ENCODE peak calls at places on chromosomes 12 and 14, in eight cellular contexts. One of them, this sample, is unnamed.

GRCh38 chr12:91984571-91984970 is 161.1 kb downstream of the BTG1 start:
- DNase-seq in H1: no peak
- DNase-seq in SK-N-SH: no peak
- DNase-seq in HepG2: no peak
- DNase-seq in GM12878: no peak
- DNase-seq in HCT116: no peak
- DNase-seq in endothelial cell of umbilical vein: peak; percentile 27
- DNase-seq in K562: no peak
- DNase-seq in this sample: no peak

GRCh38 chr14:73833530-73834257 is 17.9 kb upstream of the PTGR2 start:
- DNase-seq in H1: no peak
- DNase-seq in SK-N-SH: no peak
- DNase-seq in HepG2: peak; percentile 60
- DNase-seq in K562: no peak
- DNase-seq in endothelial cell of umbilical vein: no peak
- DNase-seq in HCT116: no peak
- DNase-seq in GM12878: no peak
- DNase-seq in this sample: peak; percentile 74

GRCh38 chr14:88245321-88245720 is 77.7 kb downstream of the KCNK10 start:
- DNase-seq in K562: no peak
- DNase-seq in H1: no peak
- DNase-seq in endothelial cell of umbilical vein: no peak
- DNase-seq in GM12878: no peak
- DNase-seq in SK-N-SH: peak; percentile 17
- DNase-seq in HCT116: no peak
- DNase-seq in HepG2: no peak
- DNase-seq in this sample: peak; percentile 25

GRCh38 chr12:116594325-116595038 is 35.3 kb downstream of the MAP1LC3B2 start:
- DNase-seq in endothelial cell of umbilical vein: no peak
- DNase-seq in GM12878: no peak
- DNase-seq in SK-N-SH: no peak
- DNase-seq in H1: no peak
- DNase-seq in K562: no peak
- DNase-seq in HCT116: no peak
- DNase-seq in HepG2: no peak
- DNase-seq in this sample: no peak

GRCh38 chr12:32049956-32050355 is 56.7 kb upstream of the BICD1 start:
- DNase-seq in GM12878: no peak
- DNase-seq in HCT116: no peak
- DNase-seq in endothelial cell of umbilical vein: no peak
- DNase-seq in K562: no peak
- DNase-seq in SK-N-SH: no peak
- DNase-seq in HepG2: no peak
- DNase-seq in H1: no peak
- DNase-seq in this sample: no peak

GRCh38 chr14:87935081-87935828 is 57.7 kb downstream of the GALC start:
- DNase-seq in GM12878: no peak
- DNase-seq in HCT116: no peak
- DNase-seq in endothelial cell of umbilical vein: no peak
- DNase-seq in SK-N-SH: no peak
- DNase-seq in HepG2: no peak
- DNase-seq in H1: no peak
- DNase-seq in K562: no peak
- DNase-seq in this sample: no peak

GRCh38 chr14:30621354-30621953 is 665 bp upstream of the SCFD1 start:
- DNase-seq in HepG2: peak; percentile 36
- DNase-seq in endothelial cell of umbilical vein: no peak
- DNase-seq in HCT116: no peak
- DNase-seq in K562: no peak
- DNase-seq in SK-N-SH: peak; percentile 17
- DNase-seq in GM12878: no peak
- DNase-seq in H1: peak; percentile 54
- DNase-seq in this sample: peak; percentile 56

GRCh38 chr12:5078423-5078822 is 34.7 kb downstream of the KCNA5 start:
- DNase-seq in GM12878: no peak
- DNase-seq in SK-N-SH: peak; percentile 55
- DNase-seq in K562: no peak
- DNase-seq in endothelial cell of umbilical vein: no peak
- DNase-seq in HepG2: no peak
- DNase-seq in H1: no peak
- DNase-seq in HCT116: no peak
- DNase-seq in this sample: no peak

GRCh38 chr12:31752450-31752849 is 23.6 kb upstream of the AMN1 start:
- DNase-seq in HCT116: no peak
- DNase-seq in SK-N-SH: peak; percentile 15
- DNase-seq in H1: no peak
- DNase-seq in K562: no peak
- DNase-seq in GM12878: no peak
- DNase-seq in endothelial cell of umbilical vein: no peak
- DNase-seq in HepG2: no peak
- DNase-seq in this sample: peak; percentile 12

GRCh38 chr12:13194462-13195110 is 1.9 kb upstream of the EMP1 start:
- DNase-seq in endothelial cell of umbilical vein: no peak
- DNase-seq in GM12878: no peak
- DNase-seq in SK-N-SH: peak; percentile 52
- DNase-seq in H1: no peak
- DNase-seq in HepG2: no peak
- DNase-seq in K562: no peak
- DNase-seq in HCT116: no peak
- DNase-seq in this sample: no peak

GRCh38 chr14:65237956-65238355 is 135.6 kb upstream of the MAX start:
- DNase-seq in GM12878: no peak
- DNase-seq in H1: no peak
- DNase-seq in HepG2: peak; percentile 84
- DNase-seq in SK-N-SH: no peak
- DNase-seq in HCT116: no peak
- DNase-seq in endothelial cell of umbilical vein: no peak
- DNase-seq in K562: peak; percentile 21
- DNase-seq in this sample: peak; percentile 23

GRCh38 chr14:87043667-87044200 is 949.2 kb downstream of the GALC start:
- DNase-seq in GM12878: no peak
- DNase-seq in H1: no peak
- DNase-seq in HCT116: no peak
- DNase-seq in SK-N-SH: no peak
- DNase-seq in K562: no peak
- DNase-seq in endothelial cell of umbilical vein: no peak
- DNase-seq in HepG2: no peak
- DNase-seq in this sample: no peak

GRCh38 chr12:105706321-105706972 is 376.0 kb downstream of the C12orf75 start:
- DNase-seq in HepG2: no peak
- DNase-seq in HCT116: no peak
- DNase-seq in endothelial cell of umbilical vein: peak; percentile 64
- DNase-seq in K562: no peak
- DNase-seq in H1: no peak
- DNase-seq in SK-N-SH: no peak
- DNase-seq in GM12878: no peak
- DNase-seq in this sample: peak; percentile 13

GRCh38 chr12:85642810-85643209 is 193.4 kb downstream of the RASSF9 start:
- DNase-seq in K562: no peak
- DNase-seq in H1: no peak
- DNase-seq in HepG2: peak; percentile 75
- DNase-seq in SK-N-SH: no peak
- DNase-seq in GM12878: no peak
- DNase-seq in endothelial cell of umbilical vein: no peak
- DNase-seq in HCT116: no peak
- DNase-seq in this sample: peak; percentile 58

GRCh38 chr12:56629459-56630179 is 507 bp downstream of the BAZ2A start:
- DNase-seq in GM12878: no peak
- DNase-seq in K562: peak; percentile 64
- DNase-seq in H1: peak; percentile 52
- DNase-seq in SK-N-SH: peak; percentile 67
- DNase-seq in HCT116: no peak
- DNase-seq in endothelial cell of umbilical vein: peak; percentile 21
- DNase-seq in HepG2: no peak
- DNase-seq in this sample: peak; percentile 34

GRCh38 chr12:30015661-30016060 is 231.9 kb upstream of the TMTC1 start:
- DNase-seq in HepG2: no peak
- DNase-seq in H1: no peak
- DNase-seq in GM12878: no peak
- DNase-seq in HCT116: no peak
- DNase-seq in K562: no peak
- DNase-seq in SK-N-SH: no peak
- DNase-seq in endothelial cell of umbilical vein: peak; percentile 17
- DNase-seq in this sample: no peak

GRCh38 chr12:83015390-83016225 is 328.9 kb downstream of the TMTC2 start:
- DNase-seq in GM12878: no peak
- DNase-seq in SK-N-SH: no peak
- DNase-seq in HCT116: peak; percentile 23
- DNase-seq in endothelial cell of umbilical vein: peak; percentile 77
- DNase-seq in H1: no peak
- DNase-seq in K562: no peak
- DNase-seq in HepG2: no peak
- DNase-seq in this sample: no peak

GRCh38 chr14:50804181-50804721 is 26.7 kb downstream of the NIN start:
- DNase-seq in K562: no peak
- DNase-seq in endothelial cell of umbilical vein: peak; percentile 78
- DNase-seq in HepG2: no peak
- DNase-seq in SK-N-SH: no peak
- DNase-seq in GM12878: no peak
- DNase-seq in HCT116: no peak
- DNase-seq in H1: no peak
- DNase-seq in this sample: no peak

GRCh38 chr12:50102186-50102585 is 1.6 kb upstream of the GPD1 start:
- DNase-seq in K562: no peak
- DNase-seq in HepG2: no peak
- DNase-seq in endothelial cell of umbilical vein: no peak
- DNase-seq in HCT116: no peak
- DNase-seq in GM12878: no peak
- DNase-seq in SK-N-SH: no peak
- DNase-seq in H1: no peak
- DNase-seq in this sample: no peak

GRCh38 chr12:50104614-50105366 is 982 bp downstream of the GPD1 start:
- DNase-seq in endothelial cell of umbilical vein: no peak
- DNase-seq in SK-N-SH: no peak
- DNase-seq in GM12878: no peak
- DNase-seq in K562: no peak
- DNase-seq in HCT116: no peak
- DNase-seq in H1: no peak
- DNase-seq in HepG2: peak; percentile 41
- DNase-seq in this sample: no peak

GRCh38 chr12:50103767-50104321 is at the start of gene GPD1:
- DNase-seq in HCT116: peak; percentile 16
- DNase-seq in GM12878: no peak
- DNase-seq in HepG2: peak; percentile 67
- DNase-seq in H1: peak; percentile 67
- DNase-seq in SK-N-SH: peak; percentile 74
- DNase-seq in endothelial cell of umbilical vein: no peak
- DNase-seq in K562: peak; percentile 83
- DNase-seq in this sample: peak; percentile 73

GRCh38 chr12:50102648-50103309 is 1.0 kb upstream of the GPD1 start:
- DNase-seq in endothelial cell of umbilical vein: no peak
- DNase-seq in HCT116: no peak
- DNase-seq in HepG2: no peak
- DNase-seq in H1: no peak
- DNase-seq in K562: no peak
- DNase-seq in GM12878: no peak
- DNase-seq in SK-N-SH: no peak
- DNase-seq in this sample: peak; percentile 30

GRCh38 chr12:50103351-50103750 is 457 bp upstream of the GPD1 start:
- DNase-seq in H1: no peak
- DNase-seq in endothelial cell of umbilical vein: no peak
- DNase-seq in K562: no peak
- DNase-seq in HepG2: no peak
- DNase-seq in HCT116: no peak
- DNase-seq in GM12878: no peak
- DNase-seq in SK-N-SH: no peak
- DNase-seq in this sample: no peak
- H3K4me2 ChIP-seq in H1: no peak overlapping the region
- H3K4me2 ChIP-seq in endothelial cell of umbilical vein: no peak overlapping the region
- H3K4me2 ChIP-seq in K562: peak overlapping the region; percentile 57
- H3K4me2 ChIP-seq in HepG2: peak overlapping the region; percentile 96
- H3K4me2 ChIP-seq in HCT116: peak overlapping the region; percentile 60
- H3K4me2 ChIP-seq in GM12878: no peak overlapping the region
- H3K4me2 ChIP-seq in SK-N-SH: no peak overlapping the region
- H3K4me2 ChIP-seq in this sample: no peak overlapping the region

GRCh38 chr14:22542360-22542759 is 46.7 kb downstream of the DAD1 start:
- DNase-seq in K562: no peak
- DNase-seq in HCT116: no peak
- DNase-seq in SK-N-SH: no peak
- DNase-seq in H1: no peak
- DNase-seq in HepG2: no peak
- DNase-seq in GM12878: no peak
- DNase-seq in endothelial cell of umbilical vein: no peak
- DNase-seq in this sample: no peak
- TF ChIP-seq POLR2AphosphoS5 in K562: no peak
- TF ChIP-seq POLR2AphosphoS5 in HCT116: no peak
- TF ChIP-seq POLR2AphosphoS5 in SK-N-SH: no peak
- TF ChIP-seq POLR2AphosphoS5 in H1: no peak
- TF ChIP-seq POLR2AphosphoS5 in HepG2: no peak
- TF ChIP-seq POLR2AphosphoS5 in GM12878: no peak
- TF ChIP-seq POLR2AphosphoS5 in endothelial cell of umbilical vein: no peak
- TF ChIP-seq POLR2AphosphoS5 in this sample: no peak

DNA sequence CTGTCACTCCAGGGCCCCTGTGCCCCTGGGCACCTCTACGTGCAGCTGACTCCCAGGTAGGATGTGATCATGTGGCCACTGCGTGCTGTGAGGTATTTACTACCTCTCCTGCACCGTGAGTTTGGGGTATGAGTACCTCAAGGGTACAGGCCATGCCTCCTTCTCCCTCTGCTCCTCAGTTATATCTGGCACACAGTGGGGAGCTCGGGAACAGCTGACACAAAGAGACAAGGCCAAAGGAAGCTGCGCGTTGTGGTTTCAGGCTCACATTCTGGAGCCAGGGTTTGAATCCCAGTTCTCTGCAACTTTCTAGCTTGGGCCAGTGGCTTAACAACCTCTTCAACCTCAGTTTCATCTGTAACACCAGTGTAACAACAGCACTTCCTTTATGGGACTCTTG is 7.8 kb upstream of the SLC6A12 start:
- DNase-seq in HepG2: no peak
- DNase-seq in SK-N-SH: no peak
- DNase-seq in H1: no peak
- DNase-seq in HCT116: no peak
- DNase-seq in K562: no peak
- DNase-seq in endothelial cell of umbilical vein: no peak
- DNase-seq in GM12878: no peak
- DNase-seq in this sample: no peak
- H3K4me1 ChIP-seq in HepG2: peaks cover 7% of the 10 kb centered on the region
- H3K4me1 ChIP-seq in SK-N-SH: peaks cover 2% of the 10 kb centered on the region
- H3K4me1 ChIP-seq in H1: peaks cover 9% of the 10 kb centered on the region
- H3K4me1 ChIP-seq in HCT116: no peaks in the 10 kb centered on the region
- H3K4me1 ChIP-seq in K562: peaks cover 5% of the 10 kb centered on the region
- H3K4me1 ChIP-seq in endothelial cell of umbilical vein: no peaks in the 10 kb centered on the region
- H3K4me1 ChIP-seq in GM12878: no peaks in the 10 kb centered on the region
- H3K4me1 ChIP-seq in this sample: peaks cover 8% of the 10 kb centered on the region

DNA sequence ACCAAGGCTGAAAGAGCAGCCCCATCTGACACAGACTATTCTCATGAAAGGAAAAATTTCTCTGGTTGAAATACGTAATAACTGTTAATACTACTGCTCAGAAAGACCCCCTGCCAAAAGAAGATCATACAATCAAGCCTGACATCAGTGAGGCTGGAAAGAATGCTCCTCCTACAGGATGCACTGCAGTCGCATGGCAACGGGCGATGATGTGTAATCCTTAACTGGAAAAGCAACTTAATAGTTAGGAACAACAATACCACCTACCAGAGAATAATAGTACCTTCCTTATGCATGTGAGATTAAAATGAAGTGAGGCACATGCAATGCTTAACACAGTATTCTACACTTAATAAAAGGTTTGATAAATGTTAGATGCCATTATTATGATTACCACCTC is 1.2 kb upstream of the GOLGA5 start:
- DNase-seq in HepG2: no peak
- DNase-seq in H1: no peak
- DNase-seq in HCT116: no peak
- DNase-seq in K562: no peak
- DNase-seq in GM12878: no peak
- DNase-seq in endothelial cell of umbilical vein: no peak
- DNase-seq in SK-N-SH: no peak
- DNase-seq in this sample: peak; percentile 34
- H3K4me2 ChIP-seq in HepG2: no peak overlapping the region
- H3K4me2 ChIP-seq in H1: peak overlapping the region; percentile 79
- H3K4me2 ChIP-seq in HCT116: no peak overlapping the region
- H3K4me2 ChIP-seq in K562: no peak overlapping the region
- H3K4me2 ChIP-seq in GM12878: no peak overlapping the region
- H3K4me2 ChIP-seq in endothelial cell of umbilical vein: no peak overlapping the region
- H3K4me2 ChIP-seq in SK-N-SH: no peak overlapping the region
- H3K4me2 ChIP-seq in this sample: peak overlapping the region; percentile 76